ENCODE peak calls at places on chromosome 18, in ten cellular contexts. One of them, this sample, is unnamed.

GRCh38 chr18:79394438-79395307 is 1.1 kb upstream of the NFATC1 start:
- DNase-seq in psoas muscle: no peak
- DNase-seq in A549: no peak
- DNase-seq in uterus: peak
- DNase-seq in pancreas: peak
- DNase-seq in cardiac fibroblast: peak
- DNase-seq in lower lobe of right lung: no peak
- DNase-seq in foreskin fibroblast: peak
- DNase-seq in hepatocyte: peak
- DNase-seq in right lobe of liver: no peak
- DNase-seq in this sample: no peak

GRCh38 chr18:67553471-67553870 is 37.0 kb upstream of the DSEL start:
- DNase-seq in right lobe of liver: no peak
- DNase-seq in uterus: no peak
- DNase-seq in foreskin fibroblast: no peak
- DNase-seq in cardiac fibroblast: no peak
- DNase-seq in lower lobe of right lung: no peak
- DNase-seq in hepatocyte: no peak
- DNase-seq in psoas muscle: no peak
- DNase-seq in A549: no peak
- DNase-seq in pancreas: no peak
- DNase-seq in this sample: no peak

GRCh38 chr18:6747646-6748045 is 18.1 kb downstream of the ARHGAP28 start:
- DNase-seq in A549: no peak
- DNase-seq in foreskin fibroblast: peak
- DNase-seq in lower lobe of right lung: no peak
- DNase-seq in pancreas: no peak
- DNase-seq in cardiac fibroblast: peak
- DNase-seq in psoas muscle: no peak
- DNase-seq in uterus: no peak
- DNase-seq in hepatocyte: no peak
- DNase-seq in right lobe of liver: no peak
- DNase-seq in this sample: no peak

GRCh38 chr18:79699653-79700052 is 20.1 kb downstream of the CTDP1 start:
- DNase-seq in lower lobe of right lung: peak
- DNase-seq in uterus: no peak
- DNase-seq in right lobe of liver: no peak
- DNase-seq in pancreas: no peak
- DNase-seq in A549: no peak
- DNase-seq in hepatocyte: no peak
- DNase-seq in psoas muscle: no peak
- DNase-seq in cardiac fibroblast: no peak
- DNase-seq in foreskin fibroblast: no peak
- DNase-seq in this sample: no peak

GRCh38 chr18:58209326-58209725 is 165.3 kb downstream of the NEDD4L start:
- DNase-seq in lower lobe of right lung: no peak
- DNase-seq in hepatocyte: no peak
- DNase-seq in cardiac fibroblast: no peak
- DNase-seq in pancreas: no peak
- DNase-seq in uterus: no peak
- DNase-seq in psoas muscle: no peak
- DNase-seq in foreskin fibroblast: no peak
- DNase-seq in A549: no peak
- DNase-seq in right lobe of liver: no peak
- DNase-seq in this sample: no peak

GRCh38 chr18:2657788-2658458 is 2.4 kb downstream of the SMCHD1 start:
- DNase-seq in pancreas: no peak
- DNase-seq in uterus: no peak
- DNase-seq in psoas muscle: no peak
- DNase-seq in hepatocyte: peak
- DNase-seq in A549: no peak
- DNase-seq in right lobe of liver: no peak
- DNase-seq in cardiac fibroblast: peak
- DNase-seq in lower lobe of right lung: no peak
- DNase-seq in foreskin fibroblast: peak
- DNase-seq in this sample: peak

GRCh38 chr18:21763846-21764646 is 23.5 kb downstream of the MIB1 start:
- DNase-seq in foreskin fibroblast: no peak
- DNase-seq in pancreas: no peak
- DNase-seq in right lobe of liver: no peak
- DNase-seq in A549: no peak
- DNase-seq in uterus: no peak
- DNase-seq in lower lobe of right lung: no peak
- DNase-seq in cardiac fibroblast: no peak
- DNase-seq in hepatocyte: no peak
- DNase-seq in psoas muscle: no peak
- DNase-seq in this sample: no peak

GRCh38 chr18:79792096-79792987 is 5.4 kb upstream of the KCNG2 start:
- DNase-seq in psoas muscle: no peak
- DNase-seq in cardiac fibroblast: no peak
- DNase-seq in hepatocyte: no peak
- DNase-seq in lower lobe of right lung: no peak
- DNase-seq in pancreas: no peak
- DNase-seq in foreskin fibroblast: no peak
- DNase-seq in uterus: no peak
- DNase-seq in A549: no peak
- DNase-seq in right lobe of liver: no peak
- DNase-seq in this sample: no peak

GRCh38 chr18:48104703-48105102 is 174.2 kb upstream of the SMAD2 start:
- DNase-seq in foreskin fibroblast: no peak
- DNase-seq in pancreas: no peak
- DNase-seq in cardiac fibroblast: no peak
- DNase-seq in right lobe of liver: no peak
- DNase-seq in hepatocyte: no peak
- DNase-seq in psoas muscle: no peak
- DNase-seq in lower lobe of right lung: no peak
- DNase-seq in uterus: no peak
- DNase-seq in A549: no peak
- DNase-seq in this sample: no peak

GRCh38 chr18:48106976-48107781 is 176.7 kb upstream of the SMAD2 start:
- DNase-seq in pancreas: no peak
- DNase-seq in psoas muscle: no peak
- DNase-seq in A549: no peak
- DNase-seq in right lobe of liver: no peak
- DNase-seq in uterus: no peak
- DNase-seq in cardiac fibroblast: no peak
- DNase-seq in lower lobe of right lung: no peak
- DNase-seq in foreskin fibroblast: no peak
- DNase-seq in hepatocyte: no peak
- DNase-seq in this sample: peak

GRCh38 chr18:48106498-48106897 is 176.0 kb upstream of the SMAD2 start:
- DNase-seq in foreskin fibroblast: no peak
- DNase-seq in psoas muscle: no peak
- DNase-seq in uterus: no peak
- DNase-seq in hepatocyte: no peak
- DNase-seq in right lobe of liver: no peak
- DNase-seq in A549: no peak
- DNase-seq in cardiac fibroblast: no peak
- DNase-seq in lower lobe of right lung: no peak
- DNase-seq in pancreas: no peak
- DNase-seq in this sample: no peak

GRCh38 chr18:48108136-48108535 is 177.7 kb upstream of the SMAD2 start:
- DNase-seq in psoas muscle: no peak
- DNase-seq in pancreas: no peak
- DNase-seq in lower lobe of right lung: no peak
- DNase-seq in hepatocyte: no peak
- DNase-seq in uterus: no peak
- DNase-seq in foreskin fibroblast: no peak
- DNase-seq in right lobe of liver: no peak
- DNase-seq in A549: no peak
- DNase-seq in cardiac fibroblast: no peak
- DNase-seq in this sample: no peak

GRCh38 chr18:48105317-48105716 is 174.9 kb upstream of the SMAD2 start:
- DNase-seq in A549: no peak
- DNase-seq in right lobe of liver: no peak
- DNase-seq in psoas muscle: no peak
- DNase-seq in hepatocyte: no peak
- DNase-seq in lower lobe of right lung: no peak
- DNase-seq in foreskin fibroblast: no peak
- DNase-seq in pancreas: no peak
- DNase-seq in uterus: no peak
- DNase-seq in cardiac fibroblast: no peak
- DNase-seq in this sample: no peak
- TF ChIP-seq CTCF in A549: no peak
- TF ChIP-seq CTCF in right lobe of liver: no peak
- TF ChIP-seq CTCF in psoas muscle: no peak
- TF ChIP-seq CTCF in hepatocyte: no peak
- TF ChIP-seq CTCF in lower lobe of right lung: no peak
- TF ChIP-seq CTCF in foreskin fibroblast: no peak
- TF ChIP-seq CTCF in pancreas: no peak
- TF ChIP-seq CTCF in uterus: no peak
- TF ChIP-seq CTCF in cardiac fibroblast: no peak
- TF ChIP-seq CTCF in this sample: no peak

GRCh38 chr18:47261902-47262301 is 10.4 kb upstream of the SKOR2 start:
- DNase-seq in cardiac fibroblast: no peak
- DNase-seq in A549: no peak
- DNase-seq in hepatocyte: no peak
- DNase-seq in pancreas: no peak
- DNase-seq in foreskin fibroblast: no peak
- DNase-seq in psoas muscle: no peak
- DNase-seq in lower lobe of right lung: no peak
- DNase-seq in uterus: no peak
- DNase-seq in right lobe of liver: no peak
- DNase-seq in this sample: no peak

GRCh38 chr18:47265197-47265596 is 13.7 kb upstream of the SKOR2 start:
- DNase-seq in uterus: no peak
- DNase-seq in hepatocyte: no peak
- DNase-seq in A549: no peak
- DNase-seq in right lobe of liver: no peak
- DNase-seq in pancreas: no peak
- DNase-seq in psoas muscle: no peak
- DNase-seq in foreskin fibroblast: no peak
- DNase-seq in lower lobe of right lung: no peak
- DNase-seq in cardiac fibroblast: peak
- DNase-seq in this sample: no peak

GRCh38 chr18:47262397-47263196 is 11.1 kb upstream of the SKOR2 start:
- DNase-seq in right lobe of liver: no peak
- DNase-seq in lower lobe of right lung: no peak
- DNase-seq in A549: no peak
- DNase-seq in hepatocyte: no peak
- DNase-seq in pancreas: no peak
- DNase-seq in foreskin fibroblast: no peak
- DNase-seq in uterus: no peak
- DNase-seq in psoas muscle: no peak
- DNase-seq in cardiac fibroblast: no peak
- DNase-seq in this sample: no peak

GRCh38 chr18:47263828-47264314 is 12.4 kb upstream of the SKOR2 start:
- DNase-seq in right lobe of liver: no peak
- DNase-seq in A549: no peak
- DNase-seq in uterus: no peak
- DNase-seq in hepatocyte: no peak
- DNase-seq in cardiac fibroblast: no peak
- DNase-seq in psoas muscle: no peak
- DNase-seq in lower lobe of right lung: no peak
- DNase-seq in foreskin fibroblast: no peak
- DNase-seq in pancreas: no peak
- DNase-seq in this sample: no peak

DNA sequence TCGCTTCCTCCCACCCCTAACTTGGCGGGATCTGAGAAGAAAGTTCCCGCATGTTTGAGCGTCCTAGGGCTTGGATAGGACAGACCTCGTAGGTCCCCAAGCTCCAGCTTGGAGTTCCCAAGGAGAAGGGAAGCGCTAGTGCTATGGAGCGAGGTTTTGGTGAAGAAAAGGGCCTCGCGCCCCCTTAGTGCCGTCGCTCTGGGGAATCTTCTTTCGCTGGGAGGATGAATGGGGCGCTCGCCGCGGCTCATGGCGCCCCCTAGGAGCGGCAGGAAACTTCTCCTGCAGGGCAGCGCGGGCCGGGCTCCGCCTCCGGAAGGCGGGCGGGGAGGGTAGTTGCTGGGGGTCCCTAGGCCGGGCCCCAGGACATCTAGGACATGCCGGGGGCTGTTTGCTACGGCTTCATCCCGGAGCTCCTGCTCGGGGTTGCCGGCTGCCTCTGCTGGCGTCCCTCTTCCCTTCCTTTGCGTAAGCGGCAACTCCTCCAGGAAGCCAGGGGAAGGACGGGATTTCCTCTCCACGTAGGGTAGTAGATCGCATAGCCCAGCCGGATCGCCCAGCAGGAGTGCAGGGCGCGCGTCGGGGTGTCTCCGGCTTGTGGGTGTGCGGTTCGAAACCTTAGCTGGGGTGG is 11.9 kb upstream of the SKOR2 start:
- DNase-seq in uterus: no peak
- DNase-seq in pancreas: peak
- DNase-seq in right lobe of liver: no peak
- DNase-seq in cardiac fibroblast: no peak
- DNase-seq in A549: no peak
- DNase-seq in lower lobe of right lung: no peak
- DNase-seq in psoas muscle: no peak
- DNase-seq in hepatocyte: no peak
- DNase-seq in foreskin fibroblast: no peak
- DNase-seq in this sample: no peak
- H3K4me3 ChIP-seq in uterus: no peak
- H3K4me3 ChIP-seq in pancreas: no peak
- H3K4me3 ChIP-seq in right lobe of liver: no peak
- H3K4me3 ChIP-seq in cardiac fibroblast: no peak
- H3K4me3 ChIP-seq in A549: peak
- H3K4me3 ChIP-seq in lower lobe of right lung: peak
- H3K4me3 ChIP-seq in psoas muscle: peak
- H3K4me3 ChIP-seq in hepatocyte: no peak
- H3K4me3 ChIP-seq in foreskin fibroblast: peak
- H3K4me3 ChIP-seq in this sample: no peak

GRCh38 chr18:47771922-47772321 is 158.5 kb downstream of the SMAD2 start:
- DNase-seq in A549: no peak
- DNase-seq in cardiac fibroblast: no peak
- DNase-seq in hepatocyte: no peak
- DNase-seq in psoas muscle: no peak
- DNase-seq in pancreas: no peak
- DNase-seq in foreskin fibroblast: no peak
- DNase-seq in lower lobe of right lung: no peak
- DNase-seq in right lobe of liver: no peak
- DNase-seq in uterus: no peak
- DNase-seq in this sample: no peak

GRCh38 chr18:47767699-47768098 is 162.8 kb downstream of the SMAD2 start:
- DNase-seq in pancreas: no peak
- DNase-seq in foreskin fibroblast: no peak
- DNase-seq in A549: no peak
- DNase-seq in right lobe of liver: no peak
- DNase-seq in psoas muscle: no peak
- DNase-seq in lower lobe of right lung: no peak
- DNase-seq in hepatocyte: no peak
- DNase-seq in cardiac fibroblast: no peak
- DNase-seq in uterus: no peak
- DNase-seq in this sample: no peak

GRCh38 chr18:47775961-47776360 is 154.5 kb downstream of the SMAD2 start:
- DNase-seq in psoas muscle: no peak
- DNase-seq in pancreas: no peak
- DNase-seq in cardiac fibroblast: peak
- DNase-seq in foreskin fibroblast: no peak
- DNase-seq in right lobe of liver: no peak
- DNase-seq in A549: no peak
- DNase-seq in uterus: no peak
- DNase-seq in lower lobe of right lung: no peak
- DNase-seq in hepatocyte: no peak
- DNase-seq in this sample: peak

GRCh38 chr18:47773931-47774330 is 156.5 kb downstream of the SMAD2 start:
- DNase-seq in right lobe of liver: no peak
- DNase-seq in pancreas: no peak
- DNase-seq in cardiac fibroblast: no peak
- DNase-seq in A549: no peak
- DNase-seq in foreskin fibroblast: no peak
- DNase-seq in hepatocyte: no peak
- DNase-seq in psoas muscle: no peak
- DNase-seq in lower lobe of right lung: no peak
- DNase-seq in uterus: no peak
- DNase-seq in this sample: no peak

GRCh38 chr18:47772374-47773248 is 157.8 kb downstream of the SMAD2 start:
- DNase-seq in uterus: no peak
- DNase-seq in pancreas: peak
- DNase-seq in foreskin fibroblast: peak
- DNase-seq in A549: peak
- DNase-seq in psoas muscle: peak
- DNase-seq in lower lobe of right lung: peak
- DNase-seq in cardiac fibroblast: peak
- DNase-seq in hepatocyte: peak
- DNase-seq in right lobe of liver: peak
- DNase-seq in this sample: peak
- TF ChIP-seq CTCF in uterus: peak
- TF ChIP-seq CTCF in pancreas: peak
- TF ChIP-seq CTCF in foreskin fibroblast: peak
- TF ChIP-seq CTCF in A549: peak
- TF ChIP-seq CTCF in psoas muscle: peak
- TF ChIP-seq CTCF in lower lobe of right lung: peak
- TF ChIP-seq CTCF in cardiac fibroblast: peak
- TF ChIP-seq CTCF in hepatocyte: peak
- TF ChIP-seq CTCF in right lobe of liver: peak
- TF ChIP-seq CTCF in this sample: peak

GRCh38 chr18:34494359-34494696 is 215.8 kb upstream of the DTNA start:
- DNase-seq in hepatocyte: no peak
- DNase-seq in foreskin fibroblast: no peak
- DNase-seq in psoas muscle: no peak
- DNase-seq in lower lobe of right lung: no peak
- DNase-seq in pancreas: peak
- DNase-seq in A549: no peak
- DNase-seq in right lobe of liver: no peak
- DNase-seq in uterus: no peak
- DNase-seq in cardiac fibroblast: no peak
- DNase-seq in this sample: no peak

GRCh38 chr18:34491719-34492118 is 218.4 kb upstream of the DTNA start:
- DNase-seq in psoas muscle: no peak
- DNase-seq in pancreas: no peak
- DNase-seq in right lobe of liver: no peak
- DNase-seq in uterus: no peak
- DNase-seq in hepatocyte: no peak
- DNase-seq in lower lobe of right lung: no peak
- DNase-seq in cardiac fibroblast: no peak
- DNase-seq in A549: no peak
- DNase-seq in foreskin fibroblast: no peak
- DNase-seq in this sample: no peak

GRCh38 chr18:34493566-34494358 is 216.3 kb upstream of the DTNA start:
- DNase-seq in hepatocyte: peak
- DNase-seq in foreskin fibroblast: no peak
- DNase-seq in A549: no peak
- DNase-seq in cardiac fibroblast: no peak
- DNase-seq in pancreas: peak
- DNase-seq in psoas muscle: peak
- DNase-seq in uterus: no peak
- DNase-seq in right lobe of liver: peak
- DNase-seq in lower lobe of right lung: peak
- DNase-seq in this sample: no peak

GRCh38 chr18:34493099-34493544 is 217.0 kb upstream of the DTNA start:
- DNase-seq in right lobe of liver: peak
- DNase-seq in pancreas: peak
- DNase-seq in uterus: peak
- DNase-seq in cardiac fibroblast: peak
- DNase-seq in hepatocyte: peak
- DNase-seq in psoas muscle: peak
- DNase-seq in A549: no peak
- DNase-seq in lower lobe of right lung: peak
- DNase-seq in foreskin fibroblast: peak
- DNase-seq in this sample: peak

DNA sequence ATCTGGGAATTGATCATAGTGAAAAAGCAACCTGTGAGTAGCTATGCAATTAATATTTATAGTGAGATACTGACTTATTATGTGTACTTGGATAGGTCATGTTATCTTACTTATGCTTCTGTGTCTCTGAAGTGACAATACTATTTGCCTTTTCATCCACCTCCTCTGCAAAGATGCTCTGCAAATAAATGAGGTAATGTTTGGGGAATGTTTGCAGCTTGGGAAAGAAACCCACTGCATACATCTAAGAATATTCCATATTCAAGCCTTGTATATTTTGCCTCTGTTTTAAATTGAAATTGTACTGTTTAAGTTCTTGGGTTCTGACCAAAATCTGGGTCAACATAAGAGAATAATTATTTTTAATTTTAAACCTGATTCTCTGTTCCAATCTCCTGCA is 217.4 kb upstream of the DTNA start:
- DNase-seq in right lobe of liver: no peak
- DNase-seq in cardiac fibroblast: no peak
- DNase-seq in lower lobe of right lung: no peak
- DNase-seq in pancreas: no peak
- DNase-seq in hepatocyte: peak
- DNase-seq in foreskin fibroblast: no peak
- DNase-seq in A549: no peak
- DNase-seq in uterus: no peak
- DNase-seq in psoas muscle: no peak
- DNase-seq in this sample: peak
- H3K4me3 ChIP-seq in right lobe of liver: peak
- H3K4me3 ChIP-seq in cardiac fibroblast: no peak
- H3K4me3 ChIP-seq in lower lobe of right lung: peak
- H3K4me3 ChIP-seq in pancreas: no peak
- H3K4me3 ChIP-seq in hepatocyte: peak
- H3K4me3 ChIP-seq in foreskin fibroblast: no peak
- H3K4me3 ChIP-seq in A549: no peak
- H3K4me3 ChIP-seq in uterus: peak
- H3K4me3 ChIP-seq in psoas muscle: peak
- H3K4me3 ChIP-seq in this sample: peak